ENCODE peak calls at places on chromosomes 12 and 14, in ten cellular contexts. S is uterus, T is DND-41, L is heart right ventricle, G is lower lobe of right lung, P is left lung, O is psoas muscle, Q is body of pancreas, F is esophagus squamous epithelium, A is GM23248. Y is an unnamed sample. For H3K4me1, the result is how much of the 10 kb centered on the place peaks cover.

GRCh38 chr12:131637986-131638385 is 72.9 kb upstream of the SFSWAP start:
- DNase-seq in F (no peak), L (no peak), T (no peak), A (no peak), S (no peak), P (no peak), O (no peak), Q (no peak), G (no peak), Y (no peak)

GRCh38 chr14:78701246-78701645 is 531.1 kb downstream of the NRXN3 start:
- DNase-seq in Q (no peak), L (no peak), A (peak), F (no peak), S (no peak), T (no peak), P (no peak), O (no peak), G (no peak), Y (no peak)

GRCh38 chr14:34501997-34502396 is 37.5 kb downstream of the EAPP start:
- DNase-seq in L (no peak), O (no peak), A (peak), G (no peak), Q (no peak), P (no peak), F (no peak), S (no peak), T (no peak), Y (no peak)

GRCh38 chr14:101525646-101526527 is 35.4 kb upstream of the DIO3 start:
- DNase-seq in L (no peak), T (no peak), Q (no peak), G (no peak), F (no peak), S (no peak), O (no peak), A (no peak), P (no peak), Y (no peak)

GRCh38 chr12:13114251-13115052 is 11.0 kb upstream of the GSG1 start:
- DNase-seq in A (no peak), T (no peak), L (no peak), F (no peak), S (no peak), G (no peak), Q (no peak), O (no peak), P (no peak), Y (no peak)

GRCh38 chr14:47490353-47490752 is 185.1 kb downstream of the MDGA2 start:
- DNase-seq in G (no peak), L (no peak), S (no peak), O (no peak), T (no peak), P (no peak), A (no peak), F (no peak), Q (no peak), Y (no peak)

GRCh38 chr12:69023840-69024239 is 90.9 kb upstream of the CPM start:
- DNase-seq in S (no peak), T (no peak), P (no peak), L (no peak), G (no peak), Q (no peak), A (no peak), O (no peak), F (no peak), Y (no peak)

GRCh38 chr14:79248131-79248530 is 963.2 kb downstream of the DIO2 start:
- DNase-seq in G (no peak), O (no peak), A (no peak), L (no peak), T (no peak), S (no peak), Q (no peak), F (no peak), P (no peak), Y (no peak)

GRCh38 chr14:35386673-35387125 is 17.9 kb downstream of the NFKBIA start:
- DNase-seq in F (no peak), S (no peak), T (no peak), G (no peak), P (no peak), Q (no peak), A (no peak), L (no peak), O (no peak), Y (no peak)

GRCh38 chr12:121579190-121579791 is 1.5 kb downstream of the KDM2B start:
- DNase-seq in P (peak), L (peak), O (peak), G (peak), Q (peak), T (peak), A (peak), S (peak), F (no peak), Y (peak)

GRCh38 chr14:61337893-61338292 is 16.5 kb downstream of the PRKCH start:
- DNase-seq in S (no peak), P (no peak), L (no peak), G (no peak), F (no peak), A (no peak), O (no peak), Q (no peak), T (peak), Y (no peak)

GRCh38 chr14:56359245-56359644 is 220.4 kb upstream of the TMEM260 start:
- DNase-seq in L (no peak), S (no peak), G (no peak), F (no peak), Q (no peak), A (no peak), O (no peak), T (peak), P (no peak), Y (no peak)

GRCh38 chr12:79617696-79618095 is 73.1 kb downstream of the PAWR start:
- DNase-seq in T (no peak), A (no peak), Q (no peak), S (no peak), G (no peak), O (no peak), P (no peak), F (no peak), L (no peak), Y (no peak)

GRCh38 chr12:13702401-13702800 is 279.0 kb downstream of the GRIN2B start:
- DNase-seq in G (no peak), Q (no peak), S (no peak), O (no peak), F (no peak), P (no peak), A (no peak), T (no peak), L (no peak), Y (no peak)

GRCh38 chr14:72000907-72001306 is 68.7 kb downstream of the RGS6 start:
- DNase-seq in A (no peak), L (peak), Q (no peak), S (no peak), P (peak), T (no peak), G (peak), O (peak), F (no peak), Y (no peak)

GRCh38 chr12:113222730-113223531 is 1.7 kb downstream of the TPCN1 start:
- DNase-seq in S (peak), O (peak), Q (peak), F (no peak), A (peak), T (peak), L (peak), G (no peak), P (no peak), Y (peak)

GRCh38 chr12:19937161-19937560 is 431.2 kb upstream of the PDE3A start:
- DNase-seq in Q (no peak), O (no peak), L (no peak), S (no peak), F (no peak), P (no peak), A (no peak), T (no peak), G (no peak), Y (no peak)

GRCh38 chr12:1630081-1630826 is 1.2 kb downstream of the WNT5B start:
- DNase-seq in O (peak), F (no peak), T (peak), L (peak), G (peak), P (peak), S (peak), Q (peak), A (peak), Y (peak)

GRCh38 chr12:85820117-85820516 is 16.1 kb downstream of the RASSF9 start:
- DNase-seq in A (peak), P (no peak), G (no peak), L (no peak), S (no peak), Q (no peak), T (no peak), F (no peak), O (no peak), Y (no peak)

GRCh38 chr14:49999216-49999761 is 106.4 kb downstream of the ARF6 start:
- DNase-seq in A (peak), Q (peak), L (peak), F (peak), P (peak), S (peak), G (peak), T (peak), O (peak), Y (peak)

GRCh38 chr12:96099986-96100385 is 64.6 kb upstream of the LTA4H start:
- DNase-seq in L (no peak), T (peak), P (no peak), G (no peak), O (no peak), S (no peak), F (no peak), A (no peak), Q (no peak), Y (peak)

GRCh38 chr12:6451348-6452244 is at the start of gene TAPBPL:
- DNase-seq in O (peak), T (peak), F (peak), G (peak), P (peak), S (peak), L (peak), Q (peak), A (peak), Y (peak)
- H3K4me1 ChIP-seq in O (under half), T (under half), F (half or more), G (under half), P (under half), S (under half), L (under half), Q (under half), A (under half), Y (under half)

GRCh38 chr14:51067306-51067705 is 27.6 kb downstream of the TRIM9 start:
- DNase-seq in O (no peak), S (no peak), L (no peak), T (no peak), A (no peak), G (no peak), P (no peak), Q (no peak), F (no peak), Y (no peak)

GRCh38 chr14:51068268-51068667 is 26.6 kb downstream of the TRIM9 start:
- DNase-seq in O (no peak), Q (no peak), T (no peak), S (no peak), L (no peak), G (no peak), F (no peak), P (no peak), A (no peak), Y (no peak)

GRCh38 chr14:51070732-51071131 is 24.2 kb downstream of the TRIM9 start:
- DNase-seq in F (no peak), P (no peak), T (no peak), G (no peak), A (peak), O (no peak), S (no peak), Q (no peak), L (no peak), Y (no peak)

GRCh38 chr14:51069065-51069464 is 25.8 kb downstream of the TRIM9 start:
- DNase-seq in G (no peak), F (no peak), Q (no peak), A (peak), O (no peak), L (no peak), T (no peak), S (no peak), P (no peak), Y (no peak)

GRCh38 chr14:51066576-51066975 is 28.3 kb downstream of the TRIM9 start:
- DNase-seq in A (no peak), Q (no peak), O (no peak), F (no peak), L (no peak), P (no peak), G (no peak), T (no peak), S (no peak), Y (no peak)
- H3K4me1 ChIP-seq in A (under half), Q (under half), O (under half), F (under half), L (under half), P (under half), G (under half), T (under half), S (under half), Y (under half)

GRCh38 chr14:103710771-103711392 is 4.4 kb downstream of the XRCC3 start:
- DNase-seq in P (peak), T (no peak), A (no peak), O (no peak), F (no peak), G (no peak), S (no peak), Q (no peak), L (no peak), Y (no peak)
- H3K4me1 ChIP-seq in P (under half), T (under half), A (under half), O (under half), F (half or more), G (under half), S (under half), Q (under half), L (under half), Y (under half)

DNA sequence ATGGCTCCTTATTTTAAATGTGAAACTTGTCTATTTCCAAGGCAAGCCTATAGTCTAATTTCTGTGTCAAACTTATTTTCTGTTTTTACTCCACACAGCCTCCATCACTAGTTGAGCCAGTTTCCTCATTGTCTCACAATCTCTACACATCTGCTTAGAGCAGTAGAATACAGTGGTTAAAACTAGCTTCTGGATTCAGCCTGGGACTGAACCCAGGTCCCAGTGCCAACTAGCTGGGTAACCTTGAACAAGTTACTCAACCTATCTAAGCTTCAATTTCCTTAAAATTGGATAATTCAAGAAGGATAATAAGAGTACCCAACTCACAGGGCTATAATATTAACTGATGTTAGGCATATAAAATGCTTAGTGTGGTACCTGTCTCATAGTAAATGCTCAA is 304.7 kb upstream of the NPAS3 start:
- DNase-seq in S (no peak), G (no peak), Q (no peak), P (no peak), T (no peak), L (no peak), F (no peak), O (no peak), A (no peak), Y (no peak)
- H3K4me1 ChIP-seq in S (under half), G (under half), Q (under half), P (under half), T (under half), L (under half), F (under half), O (under half), A (under half), Y (under half)

DNA sequence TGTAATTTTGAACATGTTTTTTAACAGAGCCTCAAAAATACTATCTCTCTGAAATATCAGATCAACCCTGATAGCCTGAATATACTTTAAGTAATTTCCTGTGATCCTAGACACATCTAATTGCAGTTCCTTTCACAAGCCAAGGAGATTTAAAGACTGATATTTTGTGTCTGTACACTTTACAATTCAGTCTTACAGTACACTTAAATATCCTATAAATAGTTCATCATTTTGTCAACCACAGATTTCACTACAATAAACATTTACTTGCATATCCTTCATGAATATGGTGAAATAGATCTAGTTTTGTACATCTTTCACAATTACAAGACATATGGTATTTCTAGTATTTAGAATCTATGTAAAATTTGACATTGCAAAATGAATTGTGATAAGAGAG is 161.0 kb downstream of the PAX9 start:
- DNase-seq in O (no peak), G (no peak), L (no peak), S (no peak), A (no peak), T (no peak), P (no peak), F (no peak), Q (no peak), Y (no peak)
- H3K4me1 ChIP-seq in O (under half), G (under half), L (under half), S (under half), A (under half), T (under half), P (under half), F (under half), Q (under half), Y (under half)

GRCh38 chr12:16914853-16915252 is 308.9 kb upstream of the LMO3 start:
- DNase-seq in S (no peak), L (no peak), T (no peak), Q (no peak), G (no peak), P (no peak), A (no peak), O (no peak), F (no peak), Y (no peak)

DNA sequence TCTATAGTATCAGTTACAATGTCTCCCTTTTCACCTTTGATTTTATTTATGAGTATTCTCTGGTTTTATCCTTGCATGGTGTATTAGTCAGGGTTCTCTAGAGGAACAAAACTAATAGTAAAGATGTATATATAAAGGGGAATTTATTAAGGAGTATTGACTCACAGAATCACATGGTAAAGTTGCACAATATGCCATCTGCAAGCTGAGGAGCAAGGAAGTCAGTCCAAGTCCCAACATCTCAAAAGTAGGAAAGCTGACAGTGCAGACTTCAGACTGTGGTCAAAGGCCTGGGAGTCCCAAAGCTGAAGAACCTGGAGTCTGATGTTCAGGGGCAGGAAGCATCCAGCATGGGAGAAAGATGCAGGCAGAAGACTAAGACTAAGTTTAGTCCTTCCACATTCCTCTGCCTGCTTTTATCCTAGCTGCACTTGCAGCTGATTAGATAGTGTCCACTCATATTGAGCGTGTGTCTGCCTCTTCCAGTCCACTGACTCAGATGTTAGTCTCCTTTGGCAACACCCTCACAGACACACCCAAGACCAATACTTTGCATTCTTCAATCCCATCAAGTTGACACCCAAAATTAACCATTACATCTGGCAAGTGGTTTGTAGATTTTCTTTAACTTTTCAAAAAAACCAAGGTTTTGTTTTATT is 308.0 kb upstream of the LMO3 start:
- DNase-seq in T (no peak), Q (no peak), A (no peak), S (no peak), G (no peak), L (no peak), O (no peak), P (no peak), F (no peak), Y (no peak)
- H3K4me1 ChIP-seq in T (under half), Q (under half), A (under half), S (under half), G (under half), L (under half), O (under half), P (under half), F (under half), Y (under half)

GRCh38 chr12:112218150-112218549 is 92.8 kb downstream of the TRAFD1 start:
- DNase-seq in A (peak), F (no peak), Q (no peak), O (no peak), T (no peak), S (no peak), G (no peak), L (no peak), P (no peak), Y (no peak)
- H3K4me1 ChIP-seq in A (under half), F (under half), Q (under half), O (under half), T (under half), S (under half), G (under half), L (under half), P (under half), Y (under half)

DNA sequence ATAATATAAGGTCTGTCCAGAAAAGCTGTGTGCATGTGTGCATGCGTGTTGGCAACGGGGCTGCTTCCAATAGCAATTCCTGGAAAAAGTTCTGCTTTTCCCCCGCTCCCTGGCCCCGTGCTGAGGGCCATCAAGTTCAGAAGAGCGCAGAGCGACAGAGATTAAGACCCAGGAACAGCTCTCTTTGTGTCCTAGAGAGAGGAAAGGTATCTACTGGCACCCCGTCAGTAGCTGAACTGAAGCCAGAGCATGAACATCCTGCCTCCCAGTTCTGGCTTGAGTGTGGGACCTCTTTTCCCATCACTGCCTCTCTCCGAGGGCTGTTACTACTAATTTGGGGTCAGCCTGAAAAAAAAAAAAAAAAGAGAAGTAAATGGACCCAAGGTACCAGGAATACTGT is 15.5 kb downstream of the HDAC7 start:
- DNase-seq in F (no peak), Q (no peak), G (no peak), S (no peak), A (no peak), L (no peak), P (no peak), T (no peak), O (no peak), Y (no peak)
- H3K4me1 ChIP-seq in F (half or more), Q (half or more), G (half or more), S (half or more), A (under half), L (half or more), P (half or more), T (under half), O (half or more), Y (half or more)

GRCh38 chr12:3275171-3276041 is 198.2 kb downstream of the TSPAN9 start:
- DNase-seq in G (peak), Q (peak), A (peak), L (peak), P (peak), F (no peak), S (peak), T (peak), O (peak), Y (peak)
- H3K4me1 ChIP-seq in G (under half), Q (under half), A (under half), L (under half), P (under half), F (under half), S (under half), T (under half), O (under half), Y (under half)